ENCODE peak calls at places on chromosome 12, in six cellular contexts. M, H, T, Y, Z and K are unnamed samples.

GRCh38 chr12:121400332-121401139 is 618 bp downstream of the RNF34 start:
- DNase-seq in M (peak), H (peak), T (peak), Y (peak), Z (peak), K (peak)

GRCh38 chr12:49801141-49802063 is 26.8 kb downstream of the NCKAP5L start:
- DNase-seq in M (no peak), H (no peak), T (no peak), Y (no peak), Z (no peak), K (no peak)

GRCh38 chr12:20403230-20403629 is 34.9 kb downstream of the PDE3A start:
- DNase-seq in M (no peak), H (no peak), T (no peak), Y (no peak), Z (no peak), K (no peak)

GRCh38 chr12:89789862-89790261 is 81.2 kb upstream of the ATP2B1 start:
- DNase-seq in M (no peak), H (no peak), T (peak), Y (no peak), Z (peak), K (peak)

GRCh38 chr12:90128526-90128925 is 419.9 kb upstream of the ATP2B1 start:
- DNase-seq in M (no peak), H (no peak), T (no peak), Y (no peak), Z (no peak), K (no peak)

GRCh38 chr12:61629702-61630101 is 630.5 kb upstream of the USP15 start:
- DNase-seq in M (no peak), H (no peak), T (no peak), Y (no peak), Z (no peak), K (no peak)

GRCh38 chr12:123471374-123472068 is 13.6 kb downstream of the SNRNP35 start:
- DNase-seq in M (no peak), H (no peak), T (peak), Y (no peak), Z (peak), K (peak)

GRCh38 chr12:65557425-65558167 is 266.7 kb upstream of the HMGA2 start:
- DNase-seq in M (no peak), H (no peak), T (no peak), Y (no peak), Z (peak), K (no peak)

GRCh38 chr12:116376354-116377193 is 99.1 kb upstream of the MED13L start:
- DNase-seq in M (no peak), H (no peak), T (peak), Y (no peak), Z (peak), K (peak)

GRCh38 chr12:132556216-132556615 is 54.2 kb downstream of the LRCOL1 start:
- DNase-seq in M (no peak), H (no peak), T (no peak), Y (no peak), Z (no peak), K (no peak)

GRCh38 chr12:126248871-126249403 is 1183.7 kb downstream of the AACS start:
- DNase-seq in M (no peak), H (no peak), T (no peak), Y (peak), Z (peak), K (peak)

GRCh38 chr12:112919131-112919530 is 12.4 kb downstream of the OAS1 start:
- DNase-seq in M (no peak), H (no peak), T (no peak), Y (no peak), Z (no peak), K (no peak)

GRCh38 chr12:118145113-118145797 is 9.3 kb downstream of the PEBP1 start:
- DNase-seq in M (no peak), H (no peak), T (no peak), Y (no peak), Z (no peak), K (no peak)

GRCh38 chr12:106794369-106794768 is 19.9 kb downstream of the RIC8B start:
- DNase-seq in M (no peak), H (no peak), T (no peak), Y (no peak), Z (no peak), K (peak)

GRCh38 chr12:3473844-3474243 is 17.2 kb upstream of the PRMT8 start:
- DNase-seq in M (no peak), H (no peak), T (no peak), Y (no peak), Z (no peak), K (no peak)

GRCh38 chr12:31521972-31522371 is 69.0 kb downstream of the DENND5B start:
- DNase-seq in M (no peak), H (no peak), T (no peak), Y (no peak), Z (peak), K (no peak)

GRCh38 chr12:121964813-121965643 is 46.6 kb downstream of the CFAP251 start:
- DNase-seq in M (peak), H (no peak), T (peak), Y (peak), Z (peak), K (no peak)

GRCh38 chr12:116157845-116158267 is 119.6 kb downstream of the MED13L start:
- DNase-seq in M (no peak), H (no peak), T (no peak), Y (no peak), Z (no peak), K (no peak)

GRCh38 chr12:133120385-133121191 is 9.5 kb downstream of the ZNF891 start:
- DNase-seq in M (no peak), H (no peak), T (no peak), Y (peak), Z (peak), K (no peak)

GRCh38 chr12:2341051-2341751 is 288.4 kb downstream of the CACNA1C start:
- DNase-seq in M (no peak), H (no peak), T (no peak), Y (no peak), Z (no peak), K (peak)

GRCh38 chr12:81257952-81258551 is 180.2 kb downstream of the ACSS3 start:
- DNase-seq in M (peak), H (no peak), T (peak), Y (peak), Z (peak), K (no peak)

GRCh38 chr12:31518680-31519227 is 72.2 kb downstream of the DENND5B start:
- DNase-seq in M (peak), H (no peak), T (peak), Y (peak), Z (peak), K (peak)

GRCh38 chr12:131831635-131832041 is 3.4 kb downstream of the MMP17 start:
- DNase-seq in M (no peak), H (no peak), T (peak), Y (peak), Z (peak), K (no peak)

GRCh38 chr12:30696486-30696885 is 817 bp upstream of the IPO8 start:
- DNase-seq in M (no peak), H (no peak), T (no peak), Y (no peak), Z (no peak), K (no peak)

GRCh38 chr12:48279096-48279495 is 71.6 kb downstream of the ZNF641 start:
- DNase-seq in M (no peak), H (no peak), T (no peak), Y (no peak), Z (no peak), K (no peak)

GRCh38 chr12:114636723-114637480 is 47.1 kb downstream of the TBX3 start:
- DNase-seq in M (peak), H (no peak), T (peak), Y (peak), Z (peak), K (peak)

GRCh38 chr12:132395192-132395907 is 66.0 kb upstream of the GALNT9 start:
- DNase-seq in M (no peak), H (no peak), T (no peak), Y (no peak), Z (no peak), K (no peak)

GRCh38 chr12:51397670-51398069 is 6.5 kb upstream of the GALNT6 start:
- DNase-seq in M (no peak), H (no peak), T (no peak), Y (no peak), Z (no peak), K (no peak)

GRCh38 chr12:110972870-110973269 is 52.5 kb upstream of the MYL2 start:
- DNase-seq in M (no peak), H (no peak), T (no peak), Y (no peak), Z (no peak), K (no peak)

GRCh38 chr12:27064397-27065342 is 17.7 kb downstream of the C12orf71 start:
- DNase-seq in M (no peak), H (no peak), T (no peak), Y (no peak), Z (no peak), K (no peak)

GRCh38 chr12:78035913-78036658 is 205.4 kb downstream of the NAV3 start:
- DNase-seq in M (no peak), H (no peak), T (peak), Y (no peak), Z (peak), K (no peak)

GRCh38 chr12:125140918-125141573 is 75.8 kb downstream of the AACS start:
- DNase-seq in M (peak), H (no peak), T (peak), Y (peak), Z (peak), K (peak)